ENCODE peak calls at places on chromosome 18, in ten cellular contexts. O, B, T, L, F, J, V, G, I and P are unnamed samples.
A peak's percentile ranks its signal among the peaks of the same experiment; 100 is the strongest.

GRCh38 chr18:77090546-77091200 is 41.9 kb downstream of the MBP start:
- DNase-seq in I (no peak), L (no peak), T (peak; percentile 91), O (no peak), V (no peak), F (no peak), G (no peak), J (no peak), B (no peak), P (no peak)

GRCh38 chr18:53261241-53261640 is 921.2 kb downstream of the DCC start:
- DNase-seq in T (peak; percentile 19), V (no peak), G (no peak), F (no peak), L (no peak), I (no peak), J (no peak), B (no peak), O (no peak), P (no peak)

GRCh38 chr18:70464343-70465114 is 175.7 kb downstream of the SOCS6 start:
- DNase-seq in F (peak; percentile 46), J (peak; percentile 40), O (peak; percentile 55), T (peak; percentile 98), G (peak; percentile 85), B (no peak), V (peak; percentile 78), L (peak; percentile 82), I (no peak), P (peak; percentile 59)

GRCh38 chr18:72768681-72769229 is 99.0 kb downstream of the NETO1 start:
- DNase-seq in J (no peak), F (no peak), O (no peak), I (no peak), B (no peak), V (no peak), G (peak; percentile 13), T (peak; percentile 12), L (no peak), P (no peak)

GRCh38 chr18:74264303-74265020 is 27.3 kb downstream of the CYB5A start:
- DNase-seq in G (no peak), B (peak; percentile 65), J (no peak), T (no peak), F (peak; percentile 61), V (no peak), O (no peak), I (no peak), L (no peak), P (no peak)

GRCh38 chr18:30086351-30086750 is 956.2 kb downstream of the DSC3 start:
- DNase-seq in G (no peak), L (no peak), I (no peak), V (no peak), T (no peak), B (no peak), J (no peak), O (no peak), F (no peak), P (no peak)

GRCh38 chr18:286515-287310 is 18.9 kb upstream of the THOC1 start:
- DNase-seq in L (no peak), F (peak; percentile 4), T (peak; percentile 60), I (no peak), J (peak; percentile 43), G (peak; percentile 67), O (peak; percentile 42), B (no peak), V (peak; percentile 32), P (peak; percentile 53)

GRCh38 chr18:63099026-63099840 is 220.3 kb downstream of the BCL2 start:
- DNase-seq in I (no peak), O (no peak), V (no peak), J (no peak), L (no peak), B (no peak), F (no peak), T (no peak), G (no peak), P (no peak)

GRCh38 chr18:2978626-2979025 is 34.3 kb downstream of the LPIN2 start:
- DNase-seq in F (peak; percentile 16), B (no peak), J (peak; percentile 64), L (no peak), G (no peak), I (no peak), O (peak; percentile 91), T (no peak), V (no peak), P (peak; percentile 97)

GRCh38 chr18:56576826-56577573 is 61.4 kb downstream of the TXNL1 start:
- DNase-seq in L (no peak), G (no peak), V (no peak), T (peak; percentile 64), F (no peak), O (peak; percentile 19), B (no peak), J (no peak), I (no peak), P (no peak)